ENCODE peak calls at places on chromosomes 3 and 15, in ten cellular contexts. G, D, W, V, T, K, F, J, O and R are unnamed samples.

GRCh38 chr15:67931861-67932260 is 92.0 kb upstream of the RNU6-1 start:
- DNase-seq in G (no peak), D (no peak), W (no peak), V (no peak), T (peak; percentile 44), K (no peak), F (no peak), J (peak; percentile 63), O (no peak), R (no peak)

GRCh38 chr15:71629761-71630499 is 180.4 kb upstream of the NR2E3 start:
- DNase-seq in G (no peak), D (no peak), W (no peak), V (no peak), T (peak; percentile 22), K (no peak), F (no peak), J (no peak), O (no peak), R (no peak)

GRCh38 chr3:63753567-63753966 is 65.5 kb upstream of the C3orf49 start:
- DNase-seq in G (no peak), D (peak; percentile 13), W (no peak), V (no peak), T (peak; percentile 34), K (no peak), F (no peak), J (peak; percentile 14), O (no peak), R (no peak)

GRCh38 chr3:69869643-69870042 is 129.9 kb upstream of the SAMMSON start:
- DNase-seq in G (no peak), D (no peak), W (no peak), V (no peak), T (peak; percentile 67), K (no peak), F (no peak), J (peak; percentile 47), O (no peak), R (no peak)

GRCh38 chr15:48631191-48631770 is 14.2 kb downstream of the FBN1 start:
- DNase-seq in G (no peak), D (no peak), W (no peak), V (no peak), T (peak; percentile 50), K (no peak), F (no peak), J (peak; percentile 60), O (no peak), R (no peak)

GRCh38 chr15:75666823-75667501 is 19.2 kb downstream of the SNX33 start:
- DNase-seq in G (no peak), D (peak; percentile 92), W (peak; percentile 94), V (no peak), T (peak; percentile 99), K (no peak), F (peak; percentile 49), J (peak; percentile 99), O (no peak), R (peak; percentile 98)

GRCh38 chr3:52204337-52205073 is 6.5 kb downstream of the ALAS1 start:
- DNase-seq in G (no peak), D (no peak), W (no peak), V (no peak), T (no peak), K (no peak), F (no peak), J (peak; percentile 24), O (no peak), R (no peak)

GRCh38 chr3:60610441-60611112 is 640.7 kb downstream of the FHIT start:
- DNase-seq in G (no peak), D (no peak), W (peak; percentile 90), V (no peak), T (peak; percentile 94), K (no peak), F (no peak), J (peak; percentile 68), O (no peak), R (no peak)

GRCh38 chr15:58628206-58629057 is 121.1 kb downstream of the ADAM10 start:
- DNase-seq in G (no peak), D (no peak), W (no peak), V (no peak), T (peak; percentile 10), K (no peak), F (no peak), J (peak; percentile 8), O (no peak), R (no peak)

GRCh38 chr3:117743962-117744361 is 1034.4 kb downstream of the TUSC7 start:
- DNase-seq in G (no peak), D (no peak), W (no peak), V (no peak), T (no peak), K (no peak), F (no peak), J (no peak), O (no peak), R (no peak)

GRCh38 chr3:58691997-58692396 is 25.4 kb upstream of the FAM3D start:
- DNase-seq in G (no peak), D (no peak), W (no peak), V (peak; percentile 25), T (peak; percentile 19), K (no peak), F (no peak), J (peak; percentile 31), O (no peak), R (no peak)

GRCh38 chr3:59189561-59190338 is 139.9 kb upstream of the CFAP20DC start:
- DNase-seq in G (no peak), D (no peak), W (no peak), V (no peak), T (no peak), K (no peak), F (no peak), J (peak; percentile 91), O (no peak), R (no peak)

GRCh38 chr3:67986703-67987102 is 332.3 kb upstream of the SUCLG2 start:
- DNase-seq in G (no peak), D (no peak), W (no peak), V (no peak), T (no peak), K (no peak), F (no peak), J (no peak), O (no peak), R (no peak)

GRCh38 chr3:114093596-114093995 is 37.1 kb downstream of the QTRT2 start:
- DNase-seq in G (no peak), D (peak; percentile 74), W (no peak), V (no peak), T (peak; percentile 85), K (no peak), F (peak; percentile 44), J (peak; percentile 75), O (no peak), R (peak; percentile 56)